ENCODE peak calls at places on chromosomes 4 and X, in eight cellular contexts. One of them, this sample, is unnamed.

GRCh38 chr4:83618431-83618830 is 82.5 kb downstream of the GPAT3 start:
- DNase-seq in nephron progenitor cell: no peak
- DNase-seq in NB4: peak; percentile 12
- DNase-seq in pancreas: peak; percentile 67
- DNase-seq in heart right ventricle: no peak
- DNase-seq in upper lobe of right lung: no peak
- DNase-seq in kidney epithelial cell: peak; percentile 75
- DNase-seq in lung: peak; percentile 49
- DNase-seq in this sample: no peak

GRCh38 chr4:122747883-122748282 is 15.4 kb downstream of the BBS12 start:
- DNase-seq in nephron progenitor cell: no peak
- DNase-seq in NB4: no peak
- DNase-seq in pancreas: no peak
- DNase-seq in heart right ventricle: no peak
- DNase-seq in upper lobe of right lung: no peak
- DNase-seq in kidney epithelial cell: no peak
- DNase-seq in lung: no peak
- DNase-seq in this sample: no peak

GRCh38 chrX:11667286-11667685 is 1.6 kb upstream of the ARHGAP6 start:
- DNase-seq in nephron progenitor cell: no peak
- DNase-seq in NB4: no peak
- DNase-seq in pancreas: no peak
- DNase-seq in heart right ventricle: no peak
- DNase-seq in upper lobe of right lung: no peak
- DNase-seq in kidney epithelial cell: peak; percentile 51
- DNase-seq in lung: no peak
- DNase-seq in this sample: no peak

GRCh38 chrX:87727615-87728014 is 210.0 kb downstream of the KLHL4 start:
- DNase-seq in nephron progenitor cell: no peak
- DNase-seq in NB4: no peak
- DNase-seq in pancreas: no peak
- DNase-seq in heart right ventricle: no peak
- DNase-seq in upper lobe of right lung: no peak
- DNase-seq in kidney epithelial cell: no peak
- DNase-seq in lung: no peak
- DNase-seq in this sample: no peak

GRCh38 chr4:87118826-87119225 is 101.6 kb downstream of the KLHL8 start:
- DNase-seq in nephron progenitor cell: no peak
- DNase-seq in NB4: peak; percentile 60
- DNase-seq in pancreas: no peak
- DNase-seq in heart right ventricle: no peak
- DNase-seq in upper lobe of right lung: no peak
- DNase-seq in kidney epithelial cell: no peak
- DNase-seq in lung: no peak
- DNase-seq in this sample: no peak

GRCh38 chr4:36254355-36254754 is 10.0 kb upstream of the ARAP2 start:
- DNase-seq in nephron progenitor cell: no peak
- DNase-seq in NB4: no peak
- DNase-seq in pancreas: no peak
- DNase-seq in heart right ventricle: no peak
- DNase-seq in upper lobe of right lung: no peak
- DNase-seq in kidney epithelial cell: no peak
- DNase-seq in lung: no peak
- DNase-seq in this sample: no peak

GRCh38 chr4:101201421-101201820 is 145.9 kb downstream of the PPP3CA start:
- DNase-seq in nephron progenitor cell: no peak
- DNase-seq in NB4: peak; percentile 6
- DNase-seq in pancreas: no peak
- DNase-seq in heart right ventricle: no peak
- DNase-seq in upper lobe of right lung: no peak
- DNase-seq in kidney epithelial cell: no peak
- DNase-seq in lung: no peak
- DNase-seq in this sample: no peak

GRCh38 chrX:38882894-38883620 is 81.8 kb downstream of the MID1IP1 start:
- DNase-seq in nephron progenitor cell: no peak
- DNase-seq in NB4: peak; percentile 33
- DNase-seq in pancreas: peak; percentile 26
- DNase-seq in heart right ventricle: no peak
- DNase-seq in upper lobe of right lung: no peak
- DNase-seq in kidney epithelial cell: peak; percentile 67
- DNase-seq in lung: no peak
- DNase-seq in this sample: no peak

GRCh38 chr4:179415016-179415841 is 1973.0 kb upstream of the AGA start:
- DNase-seq in nephron progenitor cell: peak; percentile 6
- DNase-seq in NB4: no peak
- DNase-seq in pancreas: no peak
- DNase-seq in heart right ventricle: no peak
- DNase-seq in upper lobe of right lung: no peak
- DNase-seq in kidney epithelial cell: no peak
- DNase-seq in lung: no peak
- DNase-seq in this sample: no peak

GRCh38 chrX:33307954-33308353 is 96.6 kb upstream of the DMD start:
- DNase-seq in nephron progenitor cell: no peak
- DNase-seq in NB4: no peak
- DNase-seq in pancreas: no peak
- DNase-seq in heart right ventricle: no peak
- DNase-seq in upper lobe of right lung: no peak
- DNase-seq in kidney epithelial cell: no peak
- DNase-seq in lung: no peak
- DNase-seq in this sample: no peak

GRCh38 chrX:115616943-115617563 is 56.1 kb downstream of the PLS3 start:
- DNase-seq in nephron progenitor cell: no peak
- DNase-seq in NB4: no peak
- DNase-seq in pancreas: no peak
- DNase-seq in heart right ventricle: no peak
- DNase-seq in upper lobe of right lung: no peak
- DNase-seq in kidney epithelial cell: peak; percentile 31
- DNase-seq in lung: no peak
- DNase-seq in this sample: no peak

GRCh38 chrX:108699368-108699767 is 37.0 kb downstream of the IRS4 start:
- DNase-seq in nephron progenitor cell: no peak
- DNase-seq in NB4: peak; percentile 31
- DNase-seq in pancreas: no peak
- DNase-seq in heart right ventricle: no peak
- DNase-seq in upper lobe of right lung: no peak
- DNase-seq in kidney epithelial cell: peak; percentile 2
- DNase-seq in lung: no peak
- DNase-seq in this sample: no peak

GRCh38 chr4:39410415-39410814 is 3.7 kb downstream of the KLB start:
- DNase-seq in nephron progenitor cell: no peak
- DNase-seq in NB4: no peak
- DNase-seq in pancreas: no peak
- DNase-seq in heart right ventricle: no peak
- DNase-seq in upper lobe of right lung: no peak
- DNase-seq in kidney epithelial cell: no peak
- DNase-seq in lung: no peak
- DNase-seq in this sample: no peak

GRCh38 chr4:39415678-39416283 is 9.1 kb downstream of the KLB start:
- DNase-seq in nephron progenitor cell: no peak
- DNase-seq in NB4: no peak
- DNase-seq in pancreas: no peak
- DNase-seq in heart right ventricle: no peak
- DNase-seq in upper lobe of right lung: no peak
- DNase-seq in kidney epithelial cell: no peak
- DNase-seq in lung: no peak
- DNase-seq in this sample: no peak
- TF ChIP-seq CTCF in nephron progenitor cell: no peak
- TF ChIP-seq CTCF in NB4: no peak
- TF ChIP-seq CTCF in pancreas: no peak
- TF ChIP-seq CTCF in heart right ventricle: no peak
- TF ChIP-seq CTCF in upper lobe of right lung: no peak
- TF ChIP-seq CTCF in kidney epithelial cell: no peak
- TF ChIP-seq CTCF in lung: no peak
- TF ChIP-seq CTCF in this sample: no peak

GRCh38 chrX:139967300-139967699 is 2.0 kb upstream of the CXorf66 start:
- DNase-seq in nephron progenitor cell: no peak
- DNase-seq in NB4: peak; percentile 11
- DNase-seq in pancreas: no peak
- DNase-seq in heart right ventricle: no peak
- DNase-seq in upper lobe of right lung: no peak
- DNase-seq in kidney epithelial cell: no peak
- DNase-seq in lung: no peak
- DNase-seq in this sample: no peak
- TF ChIP-seq CTCF in nephron progenitor cell: no peak
- TF ChIP-seq CTCF in NB4: peak; percentile 27
- TF ChIP-seq CTCF in pancreas: no peak
- TF ChIP-seq CTCF in heart right ventricle: no peak
- TF ChIP-seq CTCF in upper lobe of right lung: no peak
- TF ChIP-seq CTCF in kidney epithelial cell: peak; percentile 6
- TF ChIP-seq CTCF in lung: no peak
- TF ChIP-seq CTCF in this sample: no peak

GRCh38 chrX:119605739-119606507 is at the start of gene NKRF:
- DNase-seq in nephron progenitor cell: peak; percentile 85
- DNase-seq in NB4: peak; percentile 92
- DNase-seq in pancreas: peak; percentile 92
- DNase-seq in heart right ventricle: peak; percentile 92
- DNase-seq in upper lobe of right lung: peak; percentile 93
- DNase-seq in kidney epithelial cell: no peak
- DNase-seq in lung: peak; percentile 89
- DNase-seq in this sample: peak; percentile 74
- TF ChIP-seq CTCF in nephron progenitor cell: no peak
- TF ChIP-seq CTCF in NB4: no peak
- TF ChIP-seq CTCF in pancreas: no peak
- TF ChIP-seq CTCF in heart right ventricle: no peak
- TF ChIP-seq CTCF in upper lobe of right lung: no peak
- TF ChIP-seq CTCF in kidney epithelial cell: no peak
- TF ChIP-seq CTCF in lung: no peak
- TF ChIP-seq CTCF in this sample: no peak

GRCh38 chr4:2875556-2875955 is 31.9 kb downstream of the ADD1 start:
- DNase-seq in nephron progenitor cell: no peak
- DNase-seq in NB4: peak; percentile 23
- DNase-seq in pancreas: no peak
- DNase-seq in heart right ventricle: no peak
- DNase-seq in upper lobe of right lung: no peak
- DNase-seq in kidney epithelial cell: no peak
- DNase-seq in lung: no peak
- DNase-seq in this sample: no peak
- TF ChIP-seq CTCF in nephron progenitor cell: no peak
- TF ChIP-seq CTCF in NB4: no peak
- TF ChIP-seq CTCF in pancreas: no peak
- TF ChIP-seq CTCF in heart right ventricle: no peak
- TF ChIP-seq CTCF in upper lobe of right lung: no peak
- TF ChIP-seq CTCF in kidney epithelial cell: no peak
- TF ChIP-seq CTCF in lung: no peak
- TF ChIP-seq CTCF in this sample: no peak

GRCh38 chr4:183532823-183533222 is 28.0 kb downstream of the ING2 start:
- DNase-seq in nephron progenitor cell: no peak
- DNase-seq in NB4: no peak
- DNase-seq in pancreas: no peak
- DNase-seq in heart right ventricle: no peak
- DNase-seq in upper lobe of right lung: no peak
- DNase-seq in kidney epithelial cell: peak; percentile 42
- DNase-seq in lung: no peak
- DNase-seq in this sample: no peak

GRCh38 chr4:183533698-183534097 is 28.8 kb downstream of the ING2 start:
- DNase-seq in nephron progenitor cell: no peak
- DNase-seq in NB4: no peak
- DNase-seq in pancreas: no peak
- DNase-seq in heart right ventricle: no peak
- DNase-seq in upper lobe of right lung: no peak
- DNase-seq in kidney epithelial cell: no peak
- DNase-seq in lung: no peak
- DNase-seq in this sample: no peak
- TF ChIP-seq CTCF in nephron progenitor cell: no peak
- TF ChIP-seq CTCF in NB4: no peak
- TF ChIP-seq CTCF in pancreas: no peak
- TF ChIP-seq CTCF in heart right ventricle: no peak
- TF ChIP-seq CTCF in upper lobe of right lung: no peak
- TF ChIP-seq CTCF in kidney epithelial cell: no peak
- TF ChIP-seq CTCF in lung: no peak
- TF ChIP-seq CTCF in this sample: no peak

GRCh38 chr4:47945930-47946726 is 31.7 kb upstream of the NFXL1 start:
- DNase-seq in nephron progenitor cell: no peak
- DNase-seq in NB4: no peak
- DNase-seq in pancreas: no peak
- DNase-seq in heart right ventricle: no peak
- DNase-seq in upper lobe of right lung: no peak
- DNase-seq in kidney epithelial cell: no peak
- DNase-seq in lung: no peak
- DNase-seq in this sample: no peak
- TF ChIP-seq CTCF in nephron progenitor cell: no peak
- TF ChIP-seq CTCF in NB4: no peak
- TF ChIP-seq CTCF in pancreas: no peak
- TF ChIP-seq CTCF in heart right ventricle: no peak
- TF ChIP-seq CTCF in upper lobe of right lung: no peak
- TF ChIP-seq CTCF in kidney epithelial cell: peak; percentile 12
- TF ChIP-seq CTCF in lung: no peak
- TF ChIP-seq CTCF in this sample: no peak

GRCh38 chr4:140884431-140885058 is 128.4 kb upstream of the TBC1D9 start:
- DNase-seq in nephron progenitor cell: peak; percentile 44
- DNase-seq in NB4: peak; percentile 66
- DNase-seq in pancreas: peak; percentile 16
- DNase-seq in heart right ventricle: no peak
- DNase-seq in upper lobe of right lung: no peak
- DNase-seq in kidney epithelial cell: peak; percentile 4
- DNase-seq in lung: peak; percentile 44
- DNase-seq in this sample: no peak
- TF ChIP-seq CTCF in nephron progenitor cell: peak; percentile 53
- TF ChIP-seq CTCF in NB4: peak; percentile 54
- TF ChIP-seq CTCF in pancreas: no peak
- TF ChIP-seq CTCF in heart right ventricle: peak; percentile 61
- TF ChIP-seq CTCF in upper lobe of right lung: peak; percentile 60
- TF ChIP-seq CTCF in kidney epithelial cell: peak; percentile 69
- TF ChIP-seq CTCF in lung: peak; percentile 47
- TF ChIP-seq CTCF in this sample: no peak

DNA sequence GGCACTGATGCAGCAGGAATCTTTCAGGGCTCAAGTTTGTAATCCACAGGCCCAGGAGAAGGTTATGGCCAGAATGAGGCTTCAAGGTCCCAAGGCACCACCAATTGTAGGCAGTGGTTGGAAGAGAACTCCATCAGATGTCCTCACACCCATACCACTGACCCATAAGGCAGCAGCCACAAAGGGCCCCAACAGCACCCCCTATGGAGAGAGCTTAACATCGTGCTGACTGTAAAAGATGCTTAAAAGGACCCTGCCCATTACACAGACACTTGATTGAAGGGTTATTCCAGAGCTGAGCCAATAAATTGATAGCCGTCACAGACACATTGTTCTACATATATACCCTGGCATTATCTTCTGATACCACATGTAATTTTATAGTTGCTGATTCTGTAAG is 113.7 kb downstream of the SOWAHB start:
- DNase-seq in nephron progenitor cell: no peak
- DNase-seq in NB4: peak; percentile 4
- DNase-seq in pancreas: no peak
- DNase-seq in heart right ventricle: no peak
- DNase-seq in upper lobe of right lung: no peak
- DNase-seq in kidney epithelial cell: no peak
- DNase-seq in lung: no peak
- DNase-seq in this sample: no peak
- TF ChIP-seq CTCF in nephron progenitor cell: no peak
- TF ChIP-seq CTCF in NB4: peak; percentile 28
- TF ChIP-seq CTCF in pancreas: no peak
- TF ChIP-seq CTCF in heart right ventricle: no peak
- TF ChIP-seq CTCF in upper lobe of right lung: no peak
- TF ChIP-seq CTCF in kidney epithelial cell: no peak
- TF ChIP-seq CTCF in lung: no peak
- TF ChIP-seq CTCF in this sample: no peak

This sample was measured in mesothelial cell of epicardium.